ENCODE peak calls at places on chromosomes 7 and 10, in nine cellular contexts. L is GM12878, W is prostate gland, V is Peyer's patch, B is heart left ventricle, R is HepG2, P is endothelial cell of umbilical vein, M is left ventricle myocardium inferior, Q is OCI-LY7. H is an unnamed sample.

GRCh38 chr10:63887026-63887589 is 365.9 kb downstream of the REEP3 start:
- DNase-seq in V (no peak), L (no peak), Q (no peak), P (no peak), B (no peak), R (peak; percentile 34), M (no peak), W (no peak), H (peak; percentile 70)

GRCh38 chr10:5285186-5285585 is 79.6 kb upstream of the UCN3 start:
- DNase-seq in B (no peak), R (no peak), W (no peak), Q (no peak), P (peak; percentile 82), V (no peak), M (no peak), L (no peak), H (no peak)

GRCh38 chr7:32947420-32947983 is 9.7 kb upstream of the FKBP9 start:
- DNase-seq in M (no peak), V (no peak), Q (no peak), L (no peak), R (no peak), P (no peak), W (no peak), B (no peak), H (no peak)

GRCh38 chr10:31129261-31129660 is 97.6 kb upstream of the ZNF438 start:
- DNase-seq in Q (no peak), P (peak; percentile 33), M (no peak), R (no peak), W (no peak), V (no peak), L (no peak), B (peak; percentile 61), H (peak; percentile 71)

GRCh38 chr10:77240959-77241358 is 396.6 kb downstream of the KCNMA1 start:
- DNase-seq in B (no peak), R (no peak), L (no peak), V (no peak), P (no peak), W (no peak), M (no peak), Q (no peak), H (no peak)

GRCh38 chr7:141320287-141320686 is 230.9 kb upstream of the AGK start:
- DNase-seq in W (no peak), P (no peak), Q (no peak), B (no peak), R (no peak), L (no peak), M (no peak), V (no peak), H (no peak)

GRCh38 chr7:754531-755420 is 27.7 kb upstream of the PRKAR1B start:
- DNase-seq in Q (no peak), B (no peak), L (no peak), M (no peak), W (no peak), R (no peak), P (no peak), V (no peak), H (no peak)

GRCh38 chr10:104297697-104298660 is 29.0 kb downstream of the GSTO2 start:
- DNase-seq in V (no peak), P (no peak), B (no peak), R (no peak), Q (peak; percentile 41), L (no peak), M (peak; percentile 26), W (no peak), H (peak; percentile 43)

GRCh38 chr10:112843623-112844022 is 106.4 kb upstream of the TCF7L2 start:
- DNase-seq in P (no peak), V (no peak), R (peak; percentile 55), L (no peak), Q (no peak), M (no peak), B (no peak), W (no peak), H (no peak)

GRCh38 chr10:88995156-88995876 is 4.7 kb downstream of the FAS start:
- DNase-seq in V (no peak), B (no peak), W (no peak), P (no peak), L (no peak), R (no peak), M (no peak), Q (no peak), H (no peak)

GRCh38 chr7:56222866-56223265 is 106.6 kb upstream of the NUPR2 start:
- DNase-seq in W (no peak), B (no peak), V (no peak), M (no peak), Q (no peak), R (no peak), L (no peak), P (no peak), H (no peak)
- H3K9me3 ChIP-seq in W (no peaks in the 10 kb centered on the region), B (no peaks in the 10 kb centered on the region), V (no peaks in the 10 kb centered on the region), M (no peaks in the 10 kb centered on the region), Q (no peaks in the 10 kb centered on the region), R (no peaks in the 10 kb centered on the region), L (no peaks in the 10 kb centered on the region), P (peaks cover 1% of the 10 kb centered on the region), H (no peaks in the 10 kb centered on the region)

DNA sequence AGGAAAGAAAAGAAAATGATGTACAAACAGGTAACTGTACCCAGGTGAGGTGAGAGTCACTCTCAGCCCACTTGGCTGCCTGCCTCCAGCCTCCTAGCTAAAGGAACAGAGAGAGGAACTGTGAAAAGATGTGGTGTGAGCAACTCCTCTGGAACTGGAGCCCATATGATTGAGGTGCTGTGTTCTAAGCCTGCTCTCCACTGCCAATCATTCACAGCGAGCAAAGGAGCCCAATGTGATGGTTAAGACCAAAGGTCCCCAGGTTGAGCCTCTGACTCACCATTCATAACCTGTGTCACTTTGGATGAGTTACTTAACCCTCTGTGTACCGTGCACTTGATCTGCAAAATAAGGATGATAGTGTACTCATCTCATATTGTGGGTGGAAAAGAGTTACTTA is 868.1 kb upstream of the AUTS2 start:
- DNase-seq in Q (no peak), M (no peak), V (no peak), R (peak; percentile 6), P (no peak), W (no peak), L (no peak), B (no peak), H (no peak)
- H3K4me1 ChIP-seq in Q (no peaks in the 10 kb centered on the region), M (peaks cover 12% of the 10 kb centered on the region), V (no peaks in the 10 kb centered on the region), R (peaks cover 18% of the 10 kb centered on the region), P (no peaks in the 10 kb centered on the region), W (peaks cover 3% of the 10 kb centered on the region), L (no peaks in the 10 kb centered on the region), B (no peaks in the 10 kb centered on the region), H (peaks cover 7% of the 10 kb centered on the region)

DNA sequence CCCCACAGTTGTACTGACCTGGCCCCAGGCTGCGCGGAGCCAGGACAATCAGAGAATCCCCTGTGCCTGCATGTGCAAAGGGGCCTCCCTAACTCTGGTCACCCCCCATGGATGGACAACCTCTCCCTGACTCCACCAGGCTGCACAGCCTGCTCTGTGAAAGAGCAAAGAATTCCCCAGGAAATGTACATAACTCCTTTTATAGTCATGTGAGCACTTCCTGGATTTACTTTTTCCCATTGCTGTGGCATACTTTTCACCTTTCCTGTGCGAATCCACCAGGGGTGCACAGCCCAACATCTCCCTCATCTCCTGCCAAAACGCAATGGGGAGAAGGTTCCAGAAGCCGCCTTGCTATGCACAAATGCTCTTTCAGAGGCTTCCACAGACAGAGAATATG is 27.9 kb downstream of the FGFR2 start:
- DNase-seq in W (no peak), M (no peak), P (no peak), R (peak; percentile 13), V (no peak), Q (no peak), B (no peak), L (no peak), H (no peak)
- H3K9me3 ChIP-seq in W (no peaks in the 10 kb centered on the region), M (no peaks in the 10 kb centered on the region), P (peaks cover 1% of the 10 kb centered on the region), R (no peaks in the 10 kb centered on the region), V (no peaks in the 10 kb centered on the region), Q (no peaks in the 10 kb centered on the region), B (no peaks in the 10 kb centered on the region), L (no peaks in the 10 kb centered on the region), H (no peaks in the 10 kb centered on the region)

GRCh38 chr10:48716393-48716792 is 31.7 kb downstream of the WDFY4 start:
- DNase-seq in M (no peak), Q (no peak), V (no peak), L (no peak), W (no peak), R (no peak), B (no peak), P (no peak), H (no peak)
- H3K4me1 ChIP-seq in M (peaks cover 23% of the 10 kb centered on the region), Q (peaks cover 7% of the 10 kb centered on the region), V (no peaks in the 10 kb centered on the region), L (no peaks in the 10 kb centered on the region), W (no peaks in the 10 kb centered on the region), R (peaks cover 12% of the 10 kb centered on the region), B (peaks cover 18% of the 10 kb centered on the region), P (no peaks in the 10 kb centered on the region), H (no peaks in the 10 kb centered on the region)